ENCODE peak calls at places on chromosomes 4 and X, in ten cellular contexts. One of them, this sample, is unnamed.

GRCh38 chr4:4541040-4541631 is 712 bp downstream of the STX18 start:
- DNase-seq in GM12878: peak; percentile 36
- DNase-seq in dorsolateral prefrontal cortex: no peak
- DNase-seq in BE2C: no peak
- DNase-seq in mucosa of descending colon: no peak
- DNase-seq in astrocyte of the spinal cord: peak; percentile 27
- DNase-seq in mesenchymal stem cell: peak; percentile 86
- DNase-seq in heart right ventricle: no peak
- DNase-seq in left ventricle myocardium inferior: no peak
- DNase-seq in IMR-90: peak; percentile 65
- DNase-seq in this sample: peak; percentile 71

GRCh38 chr4:176099314-176099713 is 33.7 kb downstream of the WDR17 start:
- DNase-seq in GM12878: no peak
- DNase-seq in dorsolateral prefrontal cortex: no peak
- DNase-seq in BE2C: no peak
- DNase-seq in mucosa of descending colon: no peak
- DNase-seq in astrocyte of the spinal cord: no peak
- DNase-seq in mesenchymal stem cell: no peak
- DNase-seq in heart right ventricle: no peak
- DNase-seq in left ventricle myocardium inferior: no peak
- DNase-seq in IMR-90: peak; percentile 0
- DNase-seq in this sample: no peak

GRCh38 chrX:74578137-74578536 is 36.3 kb downstream of the RLIM start:
- DNase-seq in GM12878: no peak
- DNase-seq in dorsolateral prefrontal cortex: no peak
- DNase-seq in BE2C: no peak
- DNase-seq in mucosa of descending colon: no peak
- DNase-seq in astrocyte of the spinal cord: no peak
- DNase-seq in mesenchymal stem cell: no peak
- DNase-seq in heart right ventricle: no peak
- DNase-seq in left ventricle myocardium inferior: no peak
- DNase-seq in IMR-90: no peak
- DNase-seq in this sample: peak; percentile 2

GRCh38 chrX:97229318-97229717 is 345.6 kb downstream of the RPA4 start:
- DNase-seq in GM12878: no peak
- DNase-seq in dorsolateral prefrontal cortex: no peak
- DNase-seq in BE2C: peak; percentile 6
- DNase-seq in mucosa of descending colon: no peak
- DNase-seq in astrocyte of the spinal cord: no peak
- DNase-seq in mesenchymal stem cell: no peak
- DNase-seq in heart right ventricle: no peak
- DNase-seq in left ventricle myocardium inferior: no peak
- DNase-seq in IMR-90: no peak
- DNase-seq in this sample: no peak

GRCh38 chr4:153154010-153154975 is 50.0 kb upstream of the TRIM2 start:
- DNase-seq in GM12878: no peak
- DNase-seq in dorsolateral prefrontal cortex: no peak
- DNase-seq in BE2C: peak; percentile 43
- DNase-seq in mucosa of descending colon: peak; percentile 44
- DNase-seq in astrocyte of the spinal cord: peak; percentile 34
- DNase-seq in mesenchymal stem cell: peak; percentile 42
- DNase-seq in heart right ventricle: no peak
- DNase-seq in left ventricle myocardium inferior: no peak
- DNase-seq in IMR-90: peak; percentile 68
- DNase-seq in this sample: no peak

GRCh38 chrX:112851806-112852205 is 11.2 kb upstream of the AMOT start:
- DNase-seq in GM12878: peak; percentile 63
- DNase-seq in dorsolateral prefrontal cortex: no peak
- DNase-seq in BE2C: no peak
- DNase-seq in mucosa of descending colon: no peak
- DNase-seq in astrocyte of the spinal cord: peak; percentile 13
- DNase-seq in mesenchymal stem cell: peak; percentile 87
- DNase-seq in heart right ventricle: no peak
- DNase-seq in left ventricle myocardium inferior: no peak
- DNase-seq in IMR-90: peak; percentile 73
- DNase-seq in this sample: peak; percentile 69

GRCh38 chr4:87005369-87005689 is 70.5 kb downstream of the AFF1 start:
- DNase-seq in GM12878: no peak
- DNase-seq in dorsolateral prefrontal cortex: no peak
- DNase-seq in BE2C: no peak
- DNase-seq in mucosa of descending colon: no peak
- DNase-seq in astrocyte of the spinal cord: no peak
- DNase-seq in mesenchymal stem cell: no peak
- DNase-seq in heart right ventricle: no peak
- DNase-seq in left ventricle myocardium inferior: no peak
- DNase-seq in IMR-90: no peak
- DNase-seq in this sample: no peak

GRCh38 chr4:13244342-13244905 is 239.7 kb downstream of the RAB28 start:
- DNase-seq in GM12878: no peak
- DNase-seq in dorsolateral prefrontal cortex: no peak
- DNase-seq in BE2C: no peak
- DNase-seq in mucosa of descending colon: no peak
- DNase-seq in astrocyte of the spinal cord: no peak
- DNase-seq in mesenchymal stem cell: no peak
- DNase-seq in heart right ventricle: no peak
- DNase-seq in left ventricle myocardium inferior: no peak
- DNase-seq in IMR-90: no peak
- DNase-seq in this sample: no peak

GRCh38 chr4:10139518-10139917 is 22.9 kb upstream of the WDR1 start:
- DNase-seq in GM12878: no peak
- DNase-seq in dorsolateral prefrontal cortex: no peak
- DNase-seq in BE2C: no peak
- DNase-seq in mucosa of descending colon: no peak
- DNase-seq in astrocyte of the spinal cord: no peak
- DNase-seq in mesenchymal stem cell: no peak
- DNase-seq in heart right ventricle: no peak
- DNase-seq in left ventricle myocardium inferior: no peak
- DNase-seq in IMR-90: no peak
- DNase-seq in this sample: no peak

GRCh38 chr4:41795796-41796195 is 47.3 kb upstream of the PHOX2B start:
- DNase-seq in GM12878: no peak
- DNase-seq in dorsolateral prefrontal cortex: no peak
- DNase-seq in BE2C: peak; percentile 30
- DNase-seq in mucosa of descending colon: no peak
- DNase-seq in astrocyte of the spinal cord: no peak
- DNase-seq in mesenchymal stem cell: no peak
- DNase-seq in heart right ventricle: no peak
- DNase-seq in left ventricle myocardium inferior: no peak
- DNase-seq in IMR-90: no peak
- DNase-seq in this sample: no peak

GRCh38 chr4:41796545-41797210 is 48.2 kb upstream of the PHOX2B start:
- DNase-seq in GM12878: no peak
- DNase-seq in dorsolateral prefrontal cortex: no peak
- DNase-seq in BE2C: peak; percentile 22
- DNase-seq in mucosa of descending colon: no peak
- DNase-seq in astrocyte of the spinal cord: no peak
- DNase-seq in mesenchymal stem cell: no peak
- DNase-seq in heart right ventricle: no peak
- DNase-seq in left ventricle myocardium inferior: no peak
- DNase-seq in IMR-90: no peak
- DNase-seq in this sample: no peak

GRCh38 chr4:41797260-41797659 is 48.7 kb upstream of the PHOX2B start:
- DNase-seq in GM12878: no peak
- DNase-seq in dorsolateral prefrontal cortex: no peak
- DNase-seq in BE2C: no peak
- DNase-seq in mucosa of descending colon: no peak
- DNase-seq in astrocyte of the spinal cord: no peak
- DNase-seq in mesenchymal stem cell: no peak
- DNase-seq in heart right ventricle: no peak
- DNase-seq in left ventricle myocardium inferior: no peak
- DNase-seq in IMR-90: no peak
- DNase-seq in this sample: no peak

GRCh38 chr4:41802590-41802989 is 54.1 kb upstream of the PHOX2B start:
- DNase-seq in GM12878: no peak
- DNase-seq in dorsolateral prefrontal cortex: no peak
- DNase-seq in BE2C: no peak
- DNase-seq in mucosa of descending colon: no peak
- DNase-seq in astrocyte of the spinal cord: no peak
- DNase-seq in mesenchymal stem cell: no peak
- DNase-seq in heart right ventricle: no peak
- DNase-seq in left ventricle myocardium inferior: no peak
- DNase-seq in IMR-90: no peak
- DNase-seq in this sample: no peak

GRCh38 chr4:41799126-41799525 is 50.6 kb upstream of the PHOX2B start:
- DNase-seq in GM12878: no peak
- DNase-seq in dorsolateral prefrontal cortex: no peak
- DNase-seq in BE2C: no peak
- DNase-seq in mucosa of descending colon: no peak
- DNase-seq in astrocyte of the spinal cord: no peak
- DNase-seq in mesenchymal stem cell: no peak
- DNase-seq in heart right ventricle: no peak
- DNase-seq in left ventricle myocardium inferior: no peak
- DNase-seq in IMR-90: no peak
- DNase-seq in this sample: no peak
- H3K4me3 ChIP-seq in GM12878: no peak overlapping the region
- H3K4me3 ChIP-seq in dorsolateral prefrontal cortex: no peak overlapping the region
- H3K4me3 ChIP-seq in BE2C: no peak overlapping the region
- H3K4me3 ChIP-seq in mucosa of descending colon: no peak overlapping the region
- H3K4me3 ChIP-seq in astrocyte of the spinal cord: no peak overlapping the region
- H3K4me3 ChIP-seq in mesenchymal stem cell: no peak overlapping the region
- H3K4me3 ChIP-seq in heart right ventricle: no peak overlapping the region
- H3K4me3 ChIP-seq in left ventricle myocardium inferior: no peak overlapping the region
- H3K4me3 ChIP-seq in IMR-90: no peak overlapping the region
- H3K4me3 ChIP-seq in this sample: no peak overlapping the region

DNA sequence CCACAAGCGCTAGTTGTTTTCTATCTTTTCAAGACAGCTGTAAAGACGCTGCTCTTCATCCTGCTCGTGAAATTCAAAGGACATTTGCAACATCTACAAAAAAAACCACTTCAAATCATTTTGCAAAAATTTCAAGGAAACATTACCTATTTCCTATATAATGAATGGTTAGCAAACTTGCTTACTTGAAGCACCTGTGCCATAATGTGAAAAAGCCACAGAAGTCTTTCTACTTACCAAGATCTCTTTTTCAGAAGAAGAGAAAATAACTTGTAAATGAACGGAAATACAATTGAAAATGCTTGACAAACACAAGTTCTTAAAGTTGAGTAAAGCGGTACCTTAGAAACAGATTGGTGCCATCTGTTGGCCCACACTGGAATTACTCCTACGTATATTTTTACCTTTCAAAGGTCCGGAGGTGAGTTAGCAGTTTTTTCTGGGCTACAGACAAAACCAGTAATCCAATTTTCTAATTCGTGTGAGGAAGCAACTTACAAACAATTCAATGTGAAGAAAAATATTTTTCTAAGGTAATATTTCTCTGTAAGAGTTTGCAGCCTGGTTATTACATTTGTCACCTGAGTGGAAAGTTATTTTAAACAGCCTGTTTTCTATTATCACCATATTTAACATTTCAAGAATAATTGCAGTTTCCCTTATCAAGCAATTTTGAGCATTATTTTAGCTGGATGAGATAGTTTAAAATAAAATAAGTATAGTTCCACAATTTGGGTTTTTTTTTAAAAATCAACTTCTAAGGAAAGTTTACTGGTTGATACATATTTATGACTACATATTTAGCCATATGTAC is at the start of gene TLR6:
- DNase-seq in GM12878: peak; percentile 91
- DNase-seq in dorsolateral prefrontal cortex: peak; percentile 38
- DNase-seq in BE2C: peak; percentile 46
- DNase-seq in mucosa of descending colon: no peak
- DNase-seq in astrocyte of the spinal cord: peak; percentile 76
- DNase-seq in mesenchymal stem cell: peak; percentile 73
- DNase-seq in heart right ventricle: no peak
- DNase-seq in left ventricle myocardium inferior: no peak
- DNase-seq in IMR-90: peak; percentile 68
- DNase-seq in this sample: peak; percentile 91
- H3K4me3 ChIP-seq in GM12878: peak within 1 kb of the TSS; percentile 75
- H3K4me3 ChIP-seq in dorsolateral prefrontal cortex: peak within 1 kb of the TSS; percentile 44
- H3K4me3 ChIP-seq in BE2C: no peak within 1 kb of the TSS
- H3K4me3 ChIP-seq in mucosa of descending colon: no peak within 1 kb of the TSS
- H3K4me3 ChIP-seq in astrocyte of the spinal cord: peak within 1 kb of the TSS; percentile 25
- H3K4me3 ChIP-seq in mesenchymal stem cell: peak within 1 kb of the TSS; percentile 65
- H3K4me3 ChIP-seq in heart right ventricle: no peak within 1 kb of the TSS
- H3K4me3 ChIP-seq in left ventricle myocardium inferior: peak within 1 kb of the TSS; percentile 30
- H3K4me3 ChIP-seq in IMR-90: peak within 1 kb of the TSS; percentile 31
- H3K4me3 ChIP-seq in this sample: peak within 1 kb of the TSS; percentile 69

DNA sequence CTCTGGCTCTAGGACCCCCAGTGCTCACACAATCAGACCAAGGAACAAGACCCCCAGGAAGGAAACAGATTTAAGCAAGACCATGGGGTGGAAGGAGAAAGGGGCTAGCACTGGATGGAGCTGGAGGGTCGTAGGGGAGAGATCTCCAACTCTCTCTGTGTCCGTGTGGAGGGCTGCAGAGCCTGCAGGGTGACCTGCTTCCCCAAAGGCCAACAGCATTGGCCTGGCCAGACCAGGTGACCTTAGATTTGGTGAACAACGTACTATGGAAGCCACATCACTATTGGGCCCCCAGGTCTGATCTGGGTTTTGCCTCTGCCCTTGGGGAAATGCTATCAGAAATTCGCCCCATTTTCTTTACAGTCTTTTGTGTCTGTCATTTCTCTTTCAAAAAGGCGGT is 26.0 kb downstream of the NLGN3 start:
- DNase-seq in GM12878: no peak
- DNase-seq in dorsolateral prefrontal cortex: no peak
- DNase-seq in BE2C: no peak
- DNase-seq in mucosa of descending colon: no peak
- DNase-seq in astrocyte of the spinal cord: no peak
- DNase-seq in mesenchymal stem cell: no peak
- DNase-seq in heart right ventricle: no peak
- DNase-seq in left ventricle myocardium inferior: no peak
- DNase-seq in IMR-90: no peak
- DNase-seq in this sample: no peak
- H3K4me3 ChIP-seq in GM12878: no peak overlapping the region
- H3K4me3 ChIP-seq in dorsolateral prefrontal cortex: no peak overlapping the region
- H3K4me3 ChIP-seq in BE2C: no peak overlapping the region
- H3K4me3 ChIP-seq in mucosa of descending colon: no peak overlapping the region
- H3K4me3 ChIP-seq in astrocyte of the spinal cord: no peak overlapping the region
- H3K4me3 ChIP-seq in mesenchymal stem cell: no peak overlapping the region
- H3K4me3 ChIP-seq in heart right ventricle: no peak overlapping the region
- H3K4me3 ChIP-seq in left ventricle myocardium inferior: no peak overlapping the region
- H3K4me3 ChIP-seq in IMR-90: no peak overlapping the region
- H3K4me3 ChIP-seq in this sample: no peak overlapping the region

GRCh38 chr4:140789752-140790151 is 33.6 kb upstream of the TBC1D9 start:
- DNase-seq in GM12878: no peak
- DNase-seq in dorsolateral prefrontal cortex: no peak
- DNase-seq in BE2C: no peak
- DNase-seq in mucosa of descending colon: no peak
- DNase-seq in astrocyte of the spinal cord: no peak
- DNase-seq in mesenchymal stem cell: peak; percentile 33
- DNase-seq in heart right ventricle: no peak
- DNase-seq in left ventricle myocardium inferior: no peak
- DNase-seq in IMR-90: peak; percentile 12
- DNase-seq in this sample: peak; percentile 47
- H3K4me3 ChIP-seq in GM12878: no peak overlapping the region
- H3K4me3 ChIP-seq in dorsolateral prefrontal cortex: no peak overlapping the region
- H3K4me3 ChIP-seq in BE2C: no peak overlapping the region
- H3K4me3 ChIP-seq in mucosa of descending colon: no peak overlapping the region
- H3K4me3 ChIP-seq in astrocyte of the spinal cord: no peak overlapping the region
- H3K4me3 ChIP-seq in mesenchymal stem cell: no peak overlapping the region
- H3K4me3 ChIP-seq in heart right ventricle: no peak overlapping the region
- H3K4me3 ChIP-seq in left ventricle myocardium inferior: no peak overlapping the region
- H3K4me3 ChIP-seq in IMR-90: peak overlapping the region; percentile 16
- H3K4me3 ChIP-seq in this sample: no peak overlapping the region

This sample was measured in GM12865.